ENCODE peak calls at places on chromosomes 2 and 18, in four cellular contexts. L is pancreas, F is body of pancreas, S is tibial artery. U is an unnamed sample.

GRCh38 chr2:157269060-157269459 is 11.6 kb downstream of the GALNT5 start:
- DNase-seq in S (no peak), L (no peak), F (no peak), U (no peak)

GRCh38 chr2:240397542-240397916 is 37.9 kb upstream of the GPC1 start:
- DNase-seq in L (no peak), F (no peak), S (peak; percentile 59), U (no peak)

GRCh38 chr18:741931-742512 is 29.6 kb upstream of the ENOSF1 start:
- DNase-seq in S (no peak), F (no peak), L (no peak), U (peak; percentile 20)

GRCh38 chr18:77049938-77050337 is 82.6 kb downstream of the MBP start:
- DNase-seq in F (no peak), L (no peak), S (no peak), U (no peak)

GRCh38 chr2:42141687-42142475 is 27.3 kb upstream of the EML4 start:
- DNase-seq in F (peak; percentile 68), S (peak; percentile 75), L (peak; percentile 38), U (peak; percentile 96)

GRCh38 chr2:102238039-102238756 is 51.4 kb downstream of the IL1RL2 start:
- DNase-seq in F (no peak), S (no peak), L (no peak), U (no peak)

GRCh38 chr2:37652199-37652640 is 19.2 kb downstream of the CDC42EP3 start:
- DNase-seq in F (no peak), L (no peak), S (no peak), U (no peak)

GRCh38 chr2:233486778-233487552 is 79.6 kb downstream of the USP40 start:
- DNase-seq in L (no peak), S (no peak), F (no peak), U (no peak)

GRCh38 chr2:160429248-160430000 is 64.2 kb downstream of the RBMS1 start:
- DNase-seq in F (no peak), S (no peak), L (no peak), U (peak; percentile 18)

GRCh38 chr2:1759611-1759930 is 15.3 kb upstream of the PXDN start:
- DNase-seq in L (no peak), S (no peak), F (no peak), U (peak; percentile 16)

GRCh38 chr2:25845843-25846505 is 32.3 kb downstream of the ASXL2 start:
- DNase-seq in S (no peak), F (no peak), L (no peak), U (no peak)

GRCh38 chr2:28080911-28081310 is 190.4 kb downstream of the BABAM2 start:
- DNase-seq in S (peak; percentile 66), F (no peak), L (no peak), U (peak; percentile 57)

GRCh38 chr2:130985831-130986649 is 107.2 kb downstream of the FAM168B start:
- DNase-seq in S (no peak), F (no peak), L (no peak), U (no peak)

GRCh38 chr2:69734040-69734611 is 7.8 kb upstream of the ANXA4 start:
- DNase-seq in S (no peak), F (no peak), L (no peak), U (peak; percentile 77)

GRCh38 chr2:185644828-185645227 is 93.8 kb upstream of the FSIP2 start:
- DNase-seq in F (no peak), L (no peak), S (no peak), U (no peak)

GRCh38 chr2:49248506-49248905 is 94.2 kb upstream of the FSHR start:
- DNase-seq in L (no peak), F (no peak), S (no peak), U (no peak)

GRCh38 chr2:53715568-53715967 is 52.0 kb upstream of the CHAC2 start:
- DNase-seq in F (no peak), S (no peak), L (no peak), U (no peak)

GRCh38 chr2:3197308-3197707 is 180.3 kb downstream of the EIPR1 start:
- DNase-seq in S (no peak), L (no peak), F (no peak), U (no peak)

GRCh38 chr2:174546519-174547506 is 50.8 kb downstream of the WIPF1 start:
- DNase-seq in F (no peak), L (no peak), S (no peak), U (peak; percentile 84)

GRCh38 chr2:194301946-194302345 is 1355.1 kb upstream of the SLC39A10 start:
- DNase-seq in F (no peak), L (no peak), S (no peak), U (no peak)

GRCh38 chr2:13103778-13104493 is 387.2 kb downstream of the TRIB2 start:
- DNase-seq in S (no peak), L (no peak), F (no peak), U (no peak)

GRCh38 chr2:175167076-175167791 is 769 bp downstream of the ATF2 start:
- DNase-seq in F (peak; percentile 28), S (peak; percentile 71), L (peak; percentile 17), U (peak; percentile 39)

GRCh38 chr2:171319164-171319810 is 114.5 kb downstream of the METTL8 start:
- DNase-seq in S (no peak), F (no peak), L (no peak), U (no peak)

GRCh38 chr2:232901711-232902578 is 31.9 kb downstream of the SNORC start:
- DNase-seq in S (peak; percentile 45), L (no peak), F (no peak), U (no peak)

GRCh38 chr2:158484892-158485556 is 28.3 kb downstream of the PKP4 start:
- DNase-seq in L (no peak), S (no peak), F (no peak), U (no peak)

GRCh38 chr18:75170022-75170789 is 38.7 kb downstream of the PTGR3 start:
- DNase-seq in F (no peak), S (no peak), L (no peak), U (no peak)

GRCh38 chr2:109663721-109664120 is 49.6 kb downstream of the SOWAHC start:
- DNase-seq in S (peak; percentile 77), L (no peak), F (peak; percentile 46), U (no peak)

GRCh38 chr2:150371066-150371812 is 116.2 kb downstream of the RND3 start:
- DNase-seq in S (no peak), F (no peak), L (no peak), U (peak; percentile 90)

GRCh38 chr2:236644067-236644466 is 74.4 kb downstream of the ACKR3 start:
- DNase-seq in F (no peak), L (no peak), S (no peak), U (no peak)

GRCh38 chr2:236646441-236646840 is 76.8 kb downstream of the ACKR3 start:
- DNase-seq in S (peak; percentile 68), F (no peak), L (no peak), U (no peak)

GRCh38 chr2:236643480-236643879 is 73.9 kb downstream of the ACKR3 start:
- DNase-seq in L (no peak), S (peak; percentile 61), F (no peak), U (no peak)

GRCh38 chr2:236642584-236643291 is 73.1 kb downstream of the ACKR3 start:
- DNase-seq in S (peak; percentile 99), L (peak; percentile 42), F (peak; percentile 57), U (no peak)

DNA sequence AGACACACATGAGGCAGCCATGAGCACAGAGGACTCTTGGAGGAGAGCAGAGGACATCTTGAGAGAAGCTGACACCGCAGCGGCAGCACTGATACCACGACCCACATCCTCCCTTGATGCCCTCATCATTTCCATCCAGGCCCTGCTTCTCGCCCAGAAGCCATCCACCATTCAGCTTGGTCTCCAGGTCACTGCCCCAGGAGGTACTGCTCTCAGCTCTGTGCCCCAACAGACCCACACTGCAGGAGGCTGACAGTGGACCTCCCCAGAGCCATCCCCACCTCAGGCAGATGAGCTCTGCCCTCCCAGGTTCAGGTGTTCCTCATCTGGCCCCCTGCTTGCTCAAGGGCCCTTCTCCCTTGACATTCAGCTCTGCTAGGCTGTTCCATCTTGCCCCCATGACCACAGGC is 74.9 kb downstream of the ACKR3 start:
- DNase-seq in S (peak; percentile 58), L (no peak), F (no peak), U (no peak)
- H3K27me3 ChIP-seq in S (no peaks in the 10 kb centered on the region), L (no peaks in the 10 kb centered on the region), F (no peaks in the 10 kb centered on the region), U (no peaks in the 10 kb centered on the region)

GRCh38 chr2:43326116-43326825 is 99.9 kb upstream of the ZFP36L2 start:
- DNase-seq in S (no peak), L (no peak), F (no peak), U (no peak)

GRCh38 chr2:43324589-43325447 is 98.4 kb upstream of the ZFP36L2 start:
- DNase-seq in F (peak; percentile 19), S (peak; percentile 71), L (no peak), U (no peak)

GRCh38 chr2:43328157-43328556 is 101.8 kb upstream of the ZFP36L2 start:
- DNase-seq in F (no peak), S (no peak), L (no peak), U (no peak)

GRCh38 chr2:43325448-43325811 is 99.0 kb upstream of the ZFP36L2 start:
- DNase-seq in F (no peak), S (no peak), L (no peak), U (no peak)

GRCh38 chr2:43327119-43327518 is 100.7 kb upstream of the ZFP36L2 start:
- DNase-seq in S (no peak), F (no peak), L (no peak), U (no peak)
- H3K4me1 ChIP-seq in S (no peaks in the 10 kb centered on the region), F (peaks cover 19% of the 10 kb centered on the region), L (peaks cover 13% of the 10 kb centered on the region), U (peaks cover 11% of the 10 kb centered on the region)

GRCh38 chr18:13520741-13521140 is 205.6 kb downstream of the FAM210A start:
- DNase-seq in F (no peak), L (no peak), S (no peak), U (no peak)
- H3K4me3 ChIP-seq in F (no peak overlapping the region), L (no peak overlapping the region), S (no peak overlapping the region), U (no peak overlapping the region)

GRCh38 chr2:219436491-219436890 is 1.8 kb downstream of the SPEG start:
- DNase-seq in S (peak; percentile 63), L (no peak), F (no peak), U (no peak)
- H3K27me3 ChIP-seq in S (no peaks in the 10 kb centered on the region), L (no peaks in the 10 kb centered on the region), F (peaks cover 15% of the 10 kb centered on the region), U (no peaks in the 10 kb centered on the region)

GRCh38 chr2:10404324-10405143 is 43.6 kb downstream of the ODC1 start:
- DNase-seq in F (no peak), S (peak; percentile 84), L (no peak), U (no peak)
- H3K4me1 ChIP-seq in F (peaks cover 54% of the 10 kb centered on the region), S (peaks cover 12% of the 10 kb centered on the region), L (peaks cover 39% of the 10 kb centered on the region), U (peaks cover 29% of the 10 kb centered on the region)

GRCh38 chr2:238845583-238846480 is 2.1 kb upstream of the TWIST2 start:
- DNase-seq in L (no peak), S (no peak), F (no peak), U (no peak)

GRCh38 chr2:238847841-238848565 is at the start of gene TWIST2:
- DNase-seq in F (peak; percentile 40), S (peak; percentile 92), L (no peak), U (no peak)

GRCh38 chr2:238848566-238848940 is 668 bp downstream of the TWIST2 start:
- DNase-seq in S (no peak), F (no peak), L (no peak), U (no peak)

GRCh38 chr2:238846503-238847431 is 1.1 kb upstream of the TWIST2 start:
- DNase-seq in F (no peak), S (no peak), L (no peak), U (no peak)

DNA sequence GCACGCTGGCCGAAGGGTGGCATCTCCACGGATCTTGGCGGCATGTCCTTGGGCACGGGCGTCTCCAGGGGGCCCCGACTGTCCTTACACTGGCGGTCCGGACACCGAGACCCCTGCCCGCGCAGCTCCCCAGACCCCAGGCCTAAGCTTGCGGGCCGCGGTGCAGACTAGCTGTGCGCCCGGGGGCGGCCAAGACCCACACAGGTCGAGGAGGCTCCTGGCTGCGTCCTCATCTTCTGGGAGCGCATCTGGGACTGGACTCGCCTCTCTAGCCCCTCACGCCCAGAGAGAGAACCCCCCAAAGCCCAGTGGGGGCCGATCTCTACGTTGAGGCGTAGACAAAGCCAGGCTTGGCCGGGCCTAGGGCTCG is 468 bp upstream of the TWIST2 start:
- DNase-seq in S (no peak), L (no peak), F (no peak), U (no peak)
- H3K4me3 ChIP-seq in S (peak overlapping the region; percentile 72), L (peak overlapping the region; percentile 28), F (no peak overlapping the region), U (no peak overlapping the region)

GRCh38 chr2:190107409-190107808 is 44.9 kb upstream of the MSTN start:
- DNase-seq in S (no peak), L (no peak), F (no peak), U (no peak)
- H3K27me3 ChIP-seq in S (no peaks in the 10 kb centered on the region), L (no peaks in the 10 kb centered on the region), F (no peaks in the 10 kb centered on the region), U (no peaks in the 10 kb centered on the region)